ENCODE peak calls at places on chromosomes 13 and 19, in four cellular contexts. G, A, E and Q are unnamed samples.
A peak's percentile ranks its signal among the peaks of the same experiment; 100 is the strongest.

GRCh38 chr13:80755925-80756324 is 415.0 kb upstream of the SPRY2 start:
- DNase-seq in G (no peak), A (no peak), E (no peak), Q (no peak)

GRCh38 chr13:94233831-94234230 is 245.7 kb downstream of the DCT start:
- DNase-seq in G (no peak), A (no peak), E (no peak), Q (no peak)

GRCh38 chr13:40433577-40433976 is 232.9 kb downstream of the FOXO1 start:
- DNase-seq in G (peak; percentile 47), A (no peak), E (peak; percentile 21), Q (no peak)

GRCh38 chr19:29525901-29526729 is at the start of gene VSTM2B:
- DNase-seq in G (no peak), A (no peak), E (no peak), Q (no peak)

GRCh38 chr19:17327654-17328516 is 6.8 kb downstream of the ANO8 start:
- DNase-seq in G (peak; percentile 49), A (no peak), E (peak; percentile 43), Q (peak; percentile 57)

GRCh38 chr13:25980255-25980654 is 71.6 kb downstream of the SHISA2 start:
- DNase-seq in G (no peak), A (peak; percentile 66), E (no peak), Q (no peak)

GRCh38 chr19:39141929-39142328 is 16.3 kb downstream of the PAK4 start:
- DNase-seq in G (no peak), A (no peak), E (no peak), Q (no peak)

GRCh38 chr19:14471436-14472187 is 3.5 kb downstream of the PTGER1 start:
- DNase-seq in G (no peak), A (no peak), E (no peak), Q (no peak)

GRCh38 chr19:39144487-39145071 is 19.0 kb downstream of the PAK4 start:
- DNase-seq in G (no peak), A (no peak), E (no peak), Q (no peak)

GRCh38 chr13:93775507-93776108 is 549.0 kb downstream of the GPC6 start:
- DNase-seq in G (no peak), A (no peak), E (no peak), Q (no peak)

GRCh38 chr19:18428837-18429674 is 8.9 kb downstream of the ISYNA1 start:
- DNase-seq in G (peak; percentile 87), A (peak; percentile 39), E (peak; percentile 84), Q (peak; percentile 83)

GRCh38 chr19:48455908-48456562 is 661 bp downstream of the KCNJ14 start:
- DNase-seq in G (no peak), A (no peak), E (no peak), Q (no peak)

GRCh38 chr19:45876161-45876410 is 9.9 kb downstream of the IRF2BP1 start:
- DNase-seq in G (no peak), A (no peak), E (no peak), Q (no peak)

GRCh38 chr19:51326216-51327065 is 15.0 kb downstream of the IGLON5 start:
- DNase-seq in G (no peak), A (no peak), E (no peak), Q (no peak)

GRCh38 chr19:17234911-17235617 is 9.0 kb downstream of the OCEL1 start:
- DNase-seq in G (peak; percentile 50), A (peak; percentile 53), E (peak; percentile 21), Q (peak; percentile 49)

GRCh38 chr13:76759877-76760276 is 126.3 kb downstream of the KCTD12 start:
- DNase-seq in G (no peak), A (no peak), E (no peak), Q (no peak)

GRCh38 chr19:1860133-1860775 is 3.1 kb downstream of the KLF16 start:
- DNase-seq in G (peak; percentile 53), A (peak; percentile 67), E (peak; percentile 56), Q (peak; percentile 57)

GRCh38 chr13:73325351-73326214 is 266.8 kb downstream of the KLF5 start:
- DNase-seq in G (no peak), A (no peak), E (no peak), Q (no peak)

GRCh38 chr13:98216135-98216565 is 39.1 kb upstream of the RNF113B start:
- DNase-seq in G (no peak), A (no peak), E (no peak), Q (no peak)

GRCh38 chr19:3035542-3036118 is 6.5 kb upstream of the TLE2 start:
- DNase-seq in G (peak; percentile 94), A (peak; percentile 99), E (peak; percentile 89), Q (peak; percentile 79)

GRCh38 chr13:32255744-32256120 is 59.4 kb downstream of the ZAR1L start:
- DNase-seq in G (no peak), A (no peak), E (no peak), Q (no peak)

GRCh38 chr19:45781282-45782161 is 768 bp downstream of the DMPK start:
- DNase-seq in G (no peak), A (no peak), E (no peak), Q (no peak)

GRCh38 chr19:11284535-11284934 is 11.4 kb upstream of the TSPAN16 start:
- DNase-seq in G (no peak), A (no peak), E (no peak), Q (no peak)

GRCh38 chr19:20038358-20039202 is 725 bp downstream of the ZNF682 start:
- DNase-seq in G (peak; percentile 12), A (no peak), E (no peak), Q (no peak)

GRCh38 chr19:16141043-16141442 is 2.4 kb upstream of the HSH2D start:
- DNase-seq in G (no peak), A (no peak), E (no peak), Q (no peak)

GRCh38 chr13:30159446-30159839 is 147.9 kb downstream of the KATNAL1 start:
- DNase-seq in G (peak; percentile 31), A (no peak), E (no peak), Q (no peak)

GRCh38 chr13:99969934-99970760 is 1.4 kb downstream of the ZIC5 start:
- DNase-seq in G (no peak), A (peak; percentile 64), E (no peak), Q (no peak)

GRCh38 chr19:33302974-33303790 is 848 bp upstream of the CEBPA start:
- DNase-seq in G (no peak), A (peak; percentile 45), E (no peak), Q (no peak)

GRCh38 chr19:8212916-8213315 is 3.7 kb downstream of the CERS4 start:
- DNase-seq in G (no peak), A (no peak), E (no peak), Q (no peak)

GRCh38 chr13:86020350-86021002 is 221.3 kb upstream of the SLITRK6 start:
- DNase-seq in G (no peak), A (no peak), E (no peak), Q (no peak)

GRCh38 chr13:110216403-110217041 is 90.4 kb downstream of the COL4A1 start:
- DNase-seq in G (no peak), A (no peak), E (no peak), Q (no peak)

GRCh38 chr13:97975851-97976550 is 22.5 kb downstream of the IPO5 start:
- DNase-seq in G (peak; percentile 42), A (peak; percentile 84), E (peak; percentile 87), Q (peak; percentile 42)

GRCh38 chr19:15292140-15292539 is 40.2 kb downstream of the BRD4 start:
- DNase-seq in G (no peak), A (no peak), E (no peak), Q (no peak)

GRCh38 chr19:45391871-45392665 is 12.8 kb downstream of the PPP1R13L start:
- DNase-seq in G (no peak), A (no peak), E (no peak), Q (no peak)

DNA sequence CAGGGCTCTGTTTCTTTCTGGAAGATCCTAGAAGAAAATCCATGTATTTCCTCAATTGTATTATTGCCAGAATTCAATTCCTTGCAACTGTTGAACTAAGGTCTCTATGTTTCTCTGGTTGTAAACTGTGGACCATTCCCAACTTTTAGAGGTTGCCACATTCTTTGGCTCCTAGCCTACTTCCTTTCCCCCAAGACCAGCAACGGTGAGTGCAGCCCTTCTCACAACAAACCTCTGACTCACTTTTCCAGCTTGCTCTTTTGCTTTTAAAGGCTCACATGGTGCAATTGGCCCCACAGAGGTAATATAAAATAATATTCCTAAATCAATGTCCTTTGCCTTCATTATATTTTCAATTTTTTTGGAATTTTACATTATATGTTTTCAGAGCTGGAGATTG is 371.3 kb downstream of the SLITRK5 start:
- DNase-seq in G (no peak), A (no peak), E (no peak), Q (no peak)
- H3K9me3 ChIP-seq in G (no peaks in the 10 kb centered on the region), A (no peaks in the 10 kb centered on the region), E (no peaks in the 10 kb centered on the region), Q (no peaks in the 10 kb centered on the region)

DNA sequence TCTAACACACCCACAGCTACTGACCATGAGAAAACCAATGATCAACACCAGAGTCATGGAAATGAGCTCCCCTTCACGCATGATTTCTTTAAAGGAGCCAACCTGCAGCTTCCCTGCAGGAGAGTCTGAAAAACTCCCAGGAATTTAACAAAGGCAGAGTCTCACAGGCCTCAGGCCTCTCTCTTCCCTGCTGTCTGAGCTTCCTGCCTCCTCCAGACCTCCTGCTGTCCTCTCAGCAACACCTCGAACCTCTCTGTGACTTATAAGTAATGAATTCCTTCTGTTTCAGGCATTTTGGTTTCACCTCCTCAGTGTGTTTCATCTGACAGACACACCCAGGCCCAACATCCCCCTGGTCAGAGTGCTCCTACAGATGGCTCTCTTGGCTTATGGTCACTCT is 1044.4 kb downstream of the UQCRFS1 start:
- DNase-seq in G (no peak), A (no peak), E (no peak), Q (no peak)
- H3K9me3 ChIP-seq in G (no peaks in the 10 kb centered on the region), A (no peaks in the 10 kb centered on the region), E (no peaks in the 10 kb centered on the region), Q (no peaks in the 10 kb centered on the region)

GRCh38 chr19:57135797-57136196 is 9.2 kb downstream of the ZIM3 start:
- DNase-seq in G (no peak), A (no peak), E (no peak), Q (no peak)
- H3K9me3 ChIP-seq in G (no peaks in the 10 kb centered on the region), A (no peaks in the 10 kb centered on the region), E (no peaks in the 10 kb centered on the region), Q (no peaks in the 10 kb centered on the region)

GRCh38 chr19:12521996-12522395 is 29.3 kb downstream of the ZNF564 start:
- DNase-seq in G (no peak), A (no peak), E (no peak), Q (no peak)
- H3K9me3 ChIP-seq in G (peaks cover 59% of the 10 kb centered on the region), A (peaks cover 42% of the 10 kb centered on the region), E (peaks cover 41% of the 10 kb centered on the region), Q (peaks cover 35% of the 10 kb centered on the region)

DNA sequence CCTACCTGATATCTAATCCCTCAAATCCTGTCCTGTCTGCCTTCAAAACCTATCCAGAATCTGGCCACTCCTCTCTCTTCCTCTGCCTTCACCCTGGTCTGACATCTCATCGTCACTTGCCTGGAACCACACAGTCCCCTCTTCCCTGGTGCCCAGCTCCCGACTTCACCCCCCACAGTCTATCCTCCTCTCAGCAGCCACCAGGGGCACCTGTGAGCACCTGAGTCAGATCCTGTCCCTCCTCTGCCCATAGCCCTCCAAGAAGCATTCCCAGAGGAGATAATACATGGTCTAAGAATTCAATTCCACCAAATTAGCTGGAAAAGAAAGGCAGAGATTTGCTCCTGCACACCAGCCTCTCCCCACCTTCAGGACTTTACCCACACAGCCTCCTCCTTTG is 48.9 kb downstream of the ZNRF4 start:
- DNase-seq in G (no peak), A (no peak), E (no peak), Q (no peak)
- H3K9me3 ChIP-seq in G (no peaks in the 10 kb centered on the region), A (peaks cover 11% of the 10 kb centered on the region), E (peaks cover 7% of the 10 kb centered on the region), Q (no peaks in the 10 kb centered on the region)

DNA sequence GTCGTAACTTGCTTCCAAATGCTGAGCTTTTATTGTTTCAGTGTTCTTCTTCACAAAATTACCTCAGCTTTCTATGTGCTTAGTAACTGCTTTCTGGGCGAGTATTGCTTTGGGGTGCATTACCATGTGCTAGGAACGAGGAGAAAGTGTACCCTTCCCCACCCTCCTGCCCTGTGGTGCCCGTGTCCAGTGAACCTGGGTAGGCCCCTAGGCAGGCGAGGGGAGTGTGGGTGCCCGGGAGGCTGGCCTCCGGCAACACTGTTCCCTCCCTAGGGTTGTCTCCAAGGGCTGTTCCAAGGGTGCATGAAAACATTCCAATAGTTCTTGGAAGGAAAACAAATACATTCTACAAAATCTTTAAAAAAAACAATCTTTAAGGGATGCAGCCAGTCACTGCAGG is 216.5 kb upstream of the SOX1 start:
- DNase-seq in G (no peak), A (no peak), E (no peak), Q (no peak)
- H3K9me3 ChIP-seq in G (no peaks in the 10 kb centered on the region), A (no peaks in the 10 kb centered on the region), E (no peaks in the 10 kb centered on the region), Q (no peaks in the 10 kb centered on the region)

GRCh38 chr13:19052180-19052579 is 129.4 kb downstream of the TUBA3C start:
- DNase-seq in G (no peak), A (no peak), E (no peak), Q (no peak)
- H3K9me3 ChIP-seq in G (no peaks in the 10 kb centered on the region), A (no peaks in the 10 kb centered on the region), E (no peaks in the 10 kb centered on the region), Q (no peaks in the 10 kb centered on the region)